ENCODE peak calls at places on chromosome 18, in six cellular contexts. U is T-helper 2 cell; C is GM12891; Y is NCI-H510A treated with DMSO at 0.1 percent for 48 hours; V is heart left ventricle; O is activated naive CD4-positive, alpha-beta T cell treated with anti-CD3 and anti-CD28 coated beads for 36 hours. M is an unnamed sample.

GRCh38 chr18:44733754-44734465 is 53.2 kb downstream of the SETBP1 start:
- DNase-seq in V (no peak), C (no peak), U (no peak), O (no peak), Y (no peak), M (no peak)

GRCh38 chr18:8813621-8814020 is 108.3 kb downstream of the MTCL1 start:
- DNase-seq in O (no peak), U (no peak), V (no peak), Y (no peak), C (no peak), M (no peak)

GRCh38 chr18:22710628-22711380 is 222.3 kb upstream of the RBBP8 start:
- DNase-seq in U (no peak), Y (no peak), V (peak; percentile 44), O (no peak), C (no peak), M (no peak)

GRCh38 chr18:68797901-68798300 is at the start of gene CCDC102B:
- DNase-seq in Y (peak; percentile 53), C (no peak), U (no peak), V (no peak), O (no peak), M (no peak)

GRCh38 chr18:48002933-48003365 is 72.5 kb upstream of the SMAD2 start:
- DNase-seq in O (no peak), C (no peak), U (no peak), V (peak; percentile 74), Y (no peak), M (peak; percentile 83)

GRCh38 chr18:9737814-9738160 is 29.7 kb downstream of the RAB31 start:
- DNase-seq in C (no peak), U (no peak), V (no peak), O (no peak), Y (peak; percentile 38), M (no peak)

GRCh38 chr18:59220784-59221765 is 1.1 kb downstream of the GRP start:
- DNase-seq in V (no peak), O (no peak), U (no peak), Y (peak; percentile 84), C (no peak), M (no peak)

GRCh38 chr18:36560187-36560586 is 262.7 kb downstream of the FHOD3 start:
- DNase-seq in U (no peak), Y (no peak), C (no peak), V (no peak), O (no peak), M (no peak)

GRCh38 chr18:55934801-55935200 is 346.8 kb upstream of the TCF4 start:
- DNase-seq in V (no peak), U (no peak), O (no peak), Y (no peak), C (no peak), M (no peak)

GRCh38 chr18:79782566-79783308 is 15.0 kb upstream of the KCNG2 start:
- DNase-seq in C (no peak), V (no peak), Y (no peak), U (no peak), O (no peak), M (peak; percentile 63)

GRCh38 chr18:39647627-39648502 is 2082.3 kb upstream of the CELF4 start:
- DNase-seq in U (no peak), Y (peak; percentile 70), C (no peak), V (no peak), O (no peak), M (no peak)

GRCh38 chr18:10113156-10114022 is 199.6 kb downstream of the VAPA start:
- DNase-seq in C (no peak), Y (no peak), V (no peak), U (no peak), O (no peak), M (no peak)

GRCh38 chr18:47944972-47945843 is 14.7 kb upstream of the SMAD2 start:
- DNase-seq in C (no peak), O (no peak), U (no peak), V (no peak), Y (no peak), M (no peak)

GRCh38 chr18:59065684-59066083 is 74.0 kb upstream of the SEC11C start:
- DNase-seq in Y (no peak), C (no peak), U (no peak), V (no peak), O (no peak), M (no peak)

GRCh38 chr18:36067118-36067957 is at the start of gene RPRD1A:
- DNase-seq in V (peak; percentile 97), O (peak; percentile 98), Y (peak; percentile 99), C (peak; percentile 89), U (peak; percentile 96), M (peak; percentile 94)

GRCh38 chr18:43961713-43962112 is 684.4 kb upstream of the SYT4 start:
- DNase-seq in Y (no peak), O (no peak), V (no peak), U (no peak), C (no peak), M (no peak)

GRCh38 chr18:58311390-58311789 is 267.4 kb downstream of the NEDD4L start:
- DNase-seq in U (no peak), O (no peak), Y (no peak), V (no peak), C (no peak), M (no peak)

GRCh38 chr18:76874643-76875389 is 52.5 kb downstream of the ZNF236 start:
- DNase-seq in Y (no peak), V (no peak), U (no peak), C (no peak), O (peak; percentile 41), M (no peak)

GRCh38 chr18:32549248-32549842 is 78.7 kb upstream of the GAREM1 start:
- DNase-seq in O (peak; percentile 75), C (peak; percentile 13), U (peak; percentile 11), Y (peak; percentile 91), V (peak; percentile 44), M (no peak)

GRCh38 chr18:12086677-12087482 is 6.8 kb upstream of the ANKRD62 start:
- DNase-seq in O (no peak), U (no peak), V (no peak), C (no peak), Y (no peak), M (no peak)

GRCh38 chr18:79912409-79912991 is 39.0 kb downstream of the SLC66A2 start:
- DNase-seq in U (no peak), V (no peak), Y (no peak), C (no peak), O (peak; percentile 71), M (no peak)

GRCh38 chr18:7878265-7879173 is 311.4 kb downstream of the PTPRM start:
- DNase-seq in V (no peak), Y (peak; percentile 39), O (no peak), U (no peak), C (no peak), M (no peak)

GRCh38 chr18:80210312-80211083 is 36.8 kb downstream of the PARD6G start:
- DNase-seq in V (no peak), C (no peak), U (no peak), Y (no peak), O (no peak), M (no peak)

GRCh38 chr18:8615397-8616025 is 6.3 kb downstream of the RAB12 start:
- DNase-seq in O (peak; percentile 26), Y (no peak), U (no peak), C (no peak), V (no peak), M (no peak)

GRCh38 chr18:59061914-59062642 is 77.6 kb upstream of the SEC11C start:
- DNase-seq in V (no peak), U (no peak), O (no peak), Y (no peak), C (no peak), M (no peak)

GRCh38 chr18:49089049-49089448 is 138.3 kb upstream of the SMAD7 start:
- DNase-seq in C (no peak), O (no peak), V (no peak), Y (no peak), U (no peak), M (no peak)

GRCh38 chr18:63974991-63975390 is 5.1 kb downstream of the SERPINB8 start:
- DNase-seq in U (no peak), O (peak; percentile 67), Y (no peak), C (no peak), V (no peak), M (no peak)

GRCh38 chr18:76374330-76375281 is 120.4 kb downstream of the ZNF516 start:
- DNase-seq in Y (no peak), U (peak; percentile 25), V (no peak), C (no peak), O (peak; percentile 80), M (no peak)

GRCh38 chr18:26405190-26405781 is 143.1 kb downstream of the KCTD1 start:
- DNase-seq in V (peak; percentile 59), Y (peak; percentile 48), C (peak; percentile 37), U (no peak), O (peak; percentile 36), M (no peak)

GRCh38 chr18:34942975-34943374 is 98.2 kb upstream of the MAPRE2 start:
- DNase-seq in Y (no peak), O (no peak), V (no peak), U (no peak), C (no peak), M (no peak)

GRCh38 chr18:72727776-72728175 is 140.0 kb downstream of the NETO1 start:
- DNase-seq in U (no peak), V (no peak), O (no peak), Y (no peak), C (no peak), M (no peak)

GRCh38 chr18:23553887-23554286 is 32.4 kb downstream of the NPC1 start:
- DNase-seq in U (no peak), O (no peak), Y (no peak), C (no peak), V (no peak), M (no peak)

GRCh38 chr18:12679183-12679786 is 21.4 kb upstream of the SPIRE1 start:
- DNase-seq in U (no peak), O (no peak), V (peak; percentile 80), C (no peak), Y (no peak), M (no peak)